ENCODE peak calls at places on chromosomes 6 and 20, in four cellular contexts. A is GM12864, Z is GM12878, G is stomach. U is an unnamed sample.

GRCh38 chr6:47134476-47135189 is 92.5 kb upstream of the ADGRF1 start:
- DNase-seq in A (no peak), Z (no peak), G (no peak), U (no peak)

GRCh38 chr6:158503222-158503621 is 56.7 kb upstream of the TMEM181 start:
- DNase-seq in A (no peak), Z (no peak), G (no peak), U (no peak)

GRCh38 chr6:44304282-44305199 is 8.6 kb downstream of the AARS2 start:
- DNase-seq in A (peak), Z (no peak), G (no peak), U (peak)

GRCh38 chr6:158198461-158198860 is 30.3 kb downstream of the GTF2H5 start:
- DNase-seq in A (no peak), Z (no peak), G (no peak), U (no peak)

GRCh38 chr6:170088349-170088951 is 202.4 kb downstream of the DLL1 start:
- DNase-seq in A (no peak), Z (no peak), G (peak), U (no peak)

GRCh38 chr20:62032606-62033368 is 32.9 kb downstream of the TAF4 start:
- DNase-seq in A (no peak), Z (no peak), G (no peak), U (no peak)

GRCh38 chr6:87879144-87879861 is 168.3 kb upstream of the SPACA1 start:
- DNase-seq in A (peak), Z (no peak), G (no peak), U (peak)

GRCh38 chr6:78854501-78854900 is 12.8 kb upstream of the IRAK1BP1 start:
- DNase-seq in A (no peak), Z (no peak), G (no peak), U (no peak)

GRCh38 chr6:129860901-129861665 is at the start of gene TMEM244:
- DNase-seq in A (no peak), Z (no peak), G (no peak), U (no peak)

GRCh38 chr6:129501401-129502051 is 208.5 kb downstream of the ARHGAP18 start:
- DNase-seq in A (no peak), Z (no peak), G (peak), U (no peak)

GRCh38 chr6:111805511-111806181 is 67.6 kb downstream of the FYN start:
- DNase-seq in A (peak), Z (peak), G (no peak), U (peak)

GRCh38 chr6:22877946-22878705 is 308.8 kb downstream of the HDGFL1 start:
- DNase-seq in A (no peak), Z (no peak), G (no peak), U (no peak)

GRCh38 chr6:36800223-36801095 is 38.8 kb downstream of the CPNE5 start:
- DNase-seq in A (no peak), Z (no peak), G (no peak), U (no peak)

GRCh38 chr6:107272246-107272645 is 156.9 kb upstream of the BEND3 start:
- DNase-seq in A (no peak), Z (no peak), G (no peak), U (no peak)

GRCh38 chr20:53074811-53075314 is 102.7 kb downstream of the TSHZ2 start:
- DNase-seq in A (no peak), Z (no peak), G (no peak), U (no peak)

GRCh38 chr6:9766240-9766915 is 648.5 kb downstream of the TFAP2A start:
- DNase-seq in A (no peak), Z (peak), G (no peak), U (peak)

GRCh38 chr20:7856756-7857155 is 83.5 kb downstream of the HAO1 start:
- DNase-seq in A (no peak), Z (no peak), G (no peak), U (no peak)

GRCh38 chr6:65787787-65788186 is 80.8 kb upstream of the EYS start:
- DNase-seq in A (no peak), Z (no peak), G (no peak), U (no peak)

GRCh38 chr6:1894954-1895353 is 285.2 kb downstream of the FOXC1 start:
- DNase-seq in A (no peak), Z (no peak), G (peak), U (no peak)

GRCh38 chr6:15462717-15463525 is 199.9 kb downstream of the DTNBP1 start:
- DNase-seq in A (no peak), Z (no peak), G (no peak), U (no peak)

GRCh38 chr6:150301871-150302800 is 66.7 kb upstream of the IYD start:
- DNase-seq in A (no peak), Z (no peak), G (no peak), U (peak)

GRCh38 chr6:13553646-13554045 is 20.8 kb upstream of the SIRT5 start:
- DNase-seq in A (no peak), Z (no peak), G (no peak), U (no peak)

GRCh38 chr20:60512436-60512835 is 554.2 kb downstream of the CDH26 start:
- DNase-seq in A (no peak), Z (no peak), G (no peak), U (no peak)

GRCh38 chr6:13813621-13814175 is 659 bp downstream of the MCUR1 start:
- DNase-seq in A (no peak), Z (no peak), G (peak), U (peak)

GRCh38 chr6:33207569-33208088 is 671 bp upstream of the RING1 start:
- DNase-seq in A (no peak), Z (no peak), G (peak), U (no peak)

GRCh38 chr6:20802596-20802995 is 268.3 kb downstream of the CDKAL1 start:
- DNase-seq in A (no peak), Z (no peak), G (no peak), U (no peak)

GRCh38 chr6:110399219-110400071 is 15.9 kb downstream of the DDO start:
- DNase-seq in A (no peak), Z (no peak), G (no peak), U (no peak)

GRCh38 chr6:43916924-43917877 is 147.2 kb downstream of the VEGFA start:
- DNase-seq in A (no peak), Z (no peak), G (peak), U (no peak)

GRCh38 chr6:117840541-117840983 is 66.5 kb upstream of the SLC35F1 start:
- DNase-seq in A (no peak), Z (no peak), G (no peak), U (peak)
- TF ChIP-seq CTCF in A (no peak), Z (peak), G (no peak), U (peak)

DNA sequence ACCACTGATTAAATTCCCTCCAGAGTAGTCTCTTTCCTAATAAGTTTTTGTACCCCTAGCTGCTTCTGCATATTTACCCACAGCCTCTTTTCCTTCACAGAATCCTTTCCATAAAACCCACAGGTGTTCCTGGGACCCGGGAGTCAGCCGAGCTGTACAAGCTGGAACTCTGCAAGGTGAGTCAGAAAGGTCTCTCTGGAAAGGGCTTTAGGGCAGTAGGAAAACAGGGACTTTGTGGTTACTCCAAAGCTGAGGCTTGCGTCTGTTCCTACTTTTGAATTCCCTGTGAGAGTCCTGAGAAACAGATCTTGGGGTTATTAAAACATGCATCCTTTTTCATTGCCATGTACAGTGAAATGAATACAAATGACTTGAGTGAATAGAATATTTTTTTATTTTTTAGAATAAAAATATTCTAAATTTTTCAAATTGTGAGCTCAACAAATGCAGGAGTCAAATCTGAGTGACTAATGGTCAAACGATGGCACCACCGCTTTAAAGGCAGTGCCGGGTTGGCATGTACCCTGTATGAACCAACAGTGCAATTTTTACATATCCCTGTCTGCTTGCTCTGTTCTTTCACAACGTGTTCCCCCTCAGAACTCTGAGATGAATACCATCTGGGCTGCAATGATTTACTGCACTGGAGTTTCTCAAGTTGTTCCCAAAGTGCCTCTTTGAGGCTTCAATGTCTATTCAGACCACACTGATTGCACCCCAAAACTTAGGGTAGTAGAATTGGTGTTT is 78.4 kb downstream of the GFRAL start:
- DNase-seq in A (no peak), Z (no peak), G (no peak), U (no peak)
- TF ChIP-seq CTCF in A (no peak), Z (no peak), G (no peak), U (no peak)

GRCh38 chr6:139923964-139924475 is 549.6 kb upstream of the CITED2 start:
- DNase-seq in A (no peak), Z (no peak), G (no peak), U (no peak)

GRCh38 chr6:139926711-139927110 is 552.3 kb upstream of the CITED2 start:
- DNase-seq in A (no peak), Z (no peak), G (no peak), U (no peak)

GRCh38 chr6:139925894-139926641 is 551.6 kb upstream of the CITED2 start:
- DNase-seq in A (no peak), Z (no peak), G (no peak), U (no peak)

GRCh38 chr6:139927236-139927635 is 552.8 kb upstream of the CITED2 start:
- DNase-seq in A (no peak), Z (no peak), G (no peak), U (peak)

DNA sequence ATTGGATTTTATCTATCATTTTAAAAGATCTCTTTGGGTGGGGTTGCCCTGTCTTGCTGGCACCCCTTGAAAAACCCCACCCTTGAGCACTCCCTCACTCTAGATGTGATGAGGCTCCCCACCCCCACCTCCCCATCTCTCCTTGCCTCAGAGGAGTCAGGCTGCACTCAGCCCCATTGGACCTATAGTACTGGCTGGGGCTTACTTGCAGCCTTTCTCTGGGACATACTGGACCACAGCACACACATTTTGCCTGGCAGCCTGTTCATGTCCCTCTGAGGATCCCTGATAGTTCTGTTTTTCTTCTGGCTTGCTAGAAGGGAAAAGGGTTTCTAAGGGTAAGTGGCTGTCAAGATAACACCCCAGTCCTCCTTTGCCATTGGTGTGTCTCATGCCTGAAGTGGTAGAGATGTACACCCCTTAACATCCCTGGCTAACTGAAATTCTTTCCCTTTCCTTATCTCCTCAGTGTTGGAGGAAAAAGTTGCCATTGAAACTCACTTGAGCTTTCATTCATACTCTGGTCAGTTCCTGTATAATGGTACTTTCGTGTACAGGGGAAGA is 553.4 kb upstream of the CITED2 start:
- DNase-seq in A (no peak), Z (no peak), G (no peak), U (no peak)
- TF ChIP-seq CTCF in A (no peak), Z (no peak), G (no peak), U (no peak)

GRCh38 chr6:24974182-24975171 is 38.7 kb upstream of the RIPOR2 start:
- DNase-seq in A (no peak), Z (no peak), G (no peak), U (peak)

GRCh38 chr6:24968711-24969110 is 33.0 kb upstream of the RIPOR2 start:
- DNase-seq in A (no peak), Z (no peak), G (no peak), U (no peak)

GRCh38 chr6:24969343-24969860 is 33.6 kb upstream of the RIPOR2 start:
- DNase-seq in A (no peak), Z (no peak), G (no peak), U (no peak)

GRCh38 chr6:24971067-24971466 is 35.3 kb upstream of the RIPOR2 start:
- DNase-seq in A (no peak), Z (no peak), G (no peak), U (no peak)

GRCh38 chr6:24972551-24972950 is 36.8 kb upstream of the RIPOR2 start:
- DNase-seq in A (no peak), Z (no peak), G (no peak), U (no peak)
- TF ChIP-seq CTCF in A (no peak), Z (no peak), G (no peak), U (no peak)

DNA sequence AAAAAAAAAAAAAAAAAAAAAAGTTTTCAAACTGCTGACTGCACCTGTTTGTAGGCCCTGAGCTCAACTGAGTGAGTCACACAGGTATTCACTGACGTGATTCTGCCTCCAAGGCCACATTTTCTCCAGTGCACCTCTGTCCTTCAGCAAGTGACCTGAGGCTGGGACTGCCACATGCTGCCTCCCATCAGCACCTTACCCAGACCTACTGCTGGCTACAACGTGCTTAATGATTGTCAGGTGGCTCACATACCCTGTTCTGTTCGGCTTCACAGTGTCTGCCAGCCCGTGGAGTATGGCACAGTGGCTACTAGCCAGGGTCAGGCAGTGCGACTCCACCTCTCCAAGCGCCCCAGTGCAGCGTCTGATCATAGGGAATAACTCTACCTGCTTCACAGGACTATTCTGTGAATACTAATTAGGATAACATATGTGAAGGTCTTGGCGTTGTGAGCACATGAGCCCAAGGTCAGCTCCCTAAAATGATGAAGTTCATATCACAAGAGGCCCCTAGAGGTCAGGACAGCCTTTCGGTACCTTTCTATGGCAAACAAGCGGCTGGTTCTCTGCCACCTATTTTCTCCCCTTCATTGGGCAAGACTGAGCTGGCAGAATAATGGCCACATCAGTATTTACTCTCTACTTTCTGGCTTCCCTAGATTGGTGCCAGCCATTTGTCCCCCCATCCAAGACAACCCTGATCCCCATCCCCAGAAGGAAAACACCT is 28.1 kb downstream of the RIPOR3 start:
- DNase-seq in A (no peak), Z (no peak), G (peak), U (no peak)
- TF ChIP-seq CTCF in A (peak), Z (peak), G (no peak), U (peak)

GRCh38 chr20:17859616-17860232 is 108.9 kb downstream of the SNX5 start:
- DNase-seq in A (no peak), Z (no peak), G (no peak), U (peak)
- TF ChIP-seq CTCF in A (peak), Z (peak), G (no peak), U (peak)

DNA sequence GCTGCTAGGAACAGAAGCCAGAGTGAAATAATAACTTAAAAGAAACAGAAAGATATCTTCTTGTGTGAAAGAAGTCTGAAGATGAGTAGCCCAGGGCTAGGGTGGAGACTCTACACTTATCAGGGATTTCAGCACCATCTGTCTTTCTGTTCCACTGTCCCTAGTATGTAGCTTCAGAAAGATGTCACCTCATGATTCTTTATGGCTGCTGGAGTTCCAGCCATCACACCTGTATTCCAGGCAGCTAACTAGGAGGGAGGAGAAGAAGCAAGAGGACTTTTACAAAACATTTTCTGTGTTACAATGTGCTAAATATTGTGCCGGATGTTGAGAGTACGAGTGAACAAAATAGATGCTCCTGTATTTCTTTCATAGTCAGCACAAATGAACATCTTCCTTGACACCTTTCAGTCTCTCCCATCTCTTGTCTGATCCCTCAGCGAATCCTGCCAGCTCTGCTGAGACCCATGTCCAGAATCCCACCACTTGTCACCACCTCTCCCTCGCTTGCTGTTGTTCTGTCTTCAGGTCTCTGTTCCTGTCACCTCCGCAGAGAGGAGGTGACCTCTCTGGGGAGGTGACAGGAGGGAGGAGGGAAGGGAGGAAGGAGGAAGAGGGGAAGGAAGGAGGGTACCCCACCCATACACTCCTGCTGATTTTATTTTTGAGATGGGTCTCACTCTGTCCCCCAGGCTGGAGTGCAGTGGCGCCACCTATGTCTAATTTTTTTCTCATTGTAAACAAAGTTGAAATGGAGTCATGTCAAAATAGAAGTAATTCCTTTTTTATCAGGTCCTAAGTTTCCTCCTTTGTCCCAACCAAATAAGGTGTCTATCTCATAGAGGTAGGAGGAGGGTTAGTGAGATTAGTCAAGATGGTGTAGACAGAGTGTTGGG is 188.9 kb downstream of the TFAP2C start:
- DNase-seq in A (no peak), Z (no peak), G (no peak), U (no peak)
- TF ChIP-seq CTCF in A (no peak), Z (no peak), G (no peak), U (no peak)

GRCh38 chr6:34596798-34597197 is 40.7 kb upstream of the SPDEF start:
- DNase-seq in A (no peak), Z (no peak), G (no peak), U (no peak)

GRCh38 chr6:34598725-34599124 is 42.6 kb upstream of the SPDEF start:
- DNase-seq in A (no peak), Z (no peak), G (no peak), U (no peak)

GRCh38 chr6:34600101-34600500 is 44.0 kb upstream of the SPDEF start:
- DNase-seq in A (no peak), Z (no peak), G (no peak), U (no peak)

GRCh38 chr6:34595332-34596090 is 39.4 kb upstream of the SPDEF start:
- DNase-seq in A (no peak), Z (no peak), G (no peak), U (no peak)

DNA sequence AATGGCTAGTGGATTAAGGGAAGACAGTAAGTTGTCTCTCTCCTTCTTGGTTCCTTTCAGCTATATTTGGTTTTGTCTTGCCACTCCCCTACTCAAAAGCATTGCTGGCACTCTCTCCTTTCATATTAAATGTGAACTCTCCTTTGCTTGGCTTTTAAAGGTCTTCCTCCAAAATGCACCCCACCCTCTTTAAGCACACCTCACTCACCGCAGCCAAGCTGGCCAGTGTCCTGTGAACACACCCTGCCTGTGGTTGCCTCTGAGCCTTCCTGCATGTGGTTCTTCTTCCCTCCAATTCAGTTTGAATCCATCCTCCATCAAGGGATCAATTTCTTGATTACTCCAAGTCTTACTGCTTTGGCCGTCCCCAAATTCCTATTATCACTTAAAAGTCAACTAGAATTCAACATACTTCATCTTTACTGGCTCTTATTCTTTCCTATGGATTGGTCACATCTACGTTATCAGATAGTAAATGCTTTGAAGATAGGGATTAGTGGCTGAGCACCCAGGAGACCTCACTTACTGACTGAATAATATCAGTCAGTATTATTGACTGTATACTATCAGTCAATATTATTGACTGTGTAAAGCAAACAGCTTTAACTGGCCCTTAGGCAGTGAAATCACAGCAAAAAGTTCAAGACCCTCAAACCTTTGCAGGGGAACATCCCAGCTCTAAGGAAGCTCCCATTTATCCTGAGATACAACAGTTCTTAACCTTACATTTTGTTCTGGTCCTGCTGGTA is 41.6 kb upstream of the SPDEF start:
- DNase-seq in A (no peak), Z (no peak), G (no peak), U (no peak)
- TF ChIP-seq CTCF in A (no peak), Z (no peak), G (no peak), U (no peak)